ENCODE peak calls at places on chromosomes 5 and 9, in six cellular contexts. K is endothelial cell of umbilical vein, S is A549, V is HepG2, R is K562, Y is GM12878. N is an unnamed sample.

GRCh38 chr5:92401492-92401891 is 1018.4 kb upstream of the ARRDC3 start:
- DNase-seq in S (peak; percentile 14), R (no peak), Y (no peak), V (no peak), K (peak; percentile 8), N (peak; percentile 1)

GRCh38 chr9:94900222-94901018 is 173.9 kb downstream of the AOPEP start:
- DNase-seq in Y (no peak), K (peak; percentile 73), R (no peak), V (no peak), S (peak; percentile 83), N (no peak)

GRCh38 chr9:109868222-109868621 is 88.2 kb downstream of the PALM2AKAP2 start:
- DNase-seq in V (no peak), S (no peak), Y (no peak), K (no peak), R (no peak), N (no peak)

GRCh38 chr5:41517909-41518308 is 7.5 kb upstream of the PLCXD3 start:
- DNase-seq in R (no peak), V (no peak), K (no peak), S (no peak), Y (no peak), N (peak; percentile 14)

GRCh38 chr5:109177782-109178181 is 232.0 kb downstream of the PJA2 start:
- DNase-seq in R (no peak), V (no peak), K (no peak), Y (no peak), S (no peak), N (no peak)

GRCh38 chr9:108816037-108816436 is 39.7 kb downstream of the ACTL7B start:
- DNase-seq in V (peak; percentile 60), R (no peak), S (no peak), K (peak; percentile 52), Y (no peak), N (peak; percentile 78)

GRCh38 chr9:112887377-112887776 is 3.3 kb downstream of the SLC46A2 start:
- DNase-seq in S (peak; percentile 18), K (no peak), V (peak; percentile 12), Y (no peak), R (peak; percentile 24), N (peak; percentile 88)

GRCh38 chr5:50663636-50664035 is 2.8 kb upstream of the PARP8 start:
- DNase-seq in V (no peak), R (no peak), S (no peak), Y (no peak), K (no peak), N (peak; percentile 63)

GRCh38 chr5:117740268-117740667 is 1165.6 kb upstream of the SEMA6A start:
- DNase-seq in Y (no peak), R (no peak), S (no peak), K (no peak), V (no peak), N (no peak)

GRCh38 chr5:146426853-146427618 is 20.1 kb upstream of the TCERG1 start:
- DNase-seq in Y (no peak), V (peak; percentile 39), R (peak; percentile 34), K (peak; percentile 44), S (peak; percentile 34), N (peak; percentile 58)

GRCh38 chr9:136103651-136104487 is 8.8 kb upstream of the NACC2 start:
- DNase-seq in Y (no peak), K (no peak), S (no peak), V (no peak), R (no peak), N (no peak)

GRCh38 chr9:19634881-19635280 is 154.0 kb downstream of the SLC24A2 start:
- DNase-seq in K (no peak), R (no peak), Y (no peak), V (no peak), S (no peak), N (no peak)

GRCh38 chr9:129553277-129553676 is 67.6 kb downstream of the C9orf50 start:
- DNase-seq in Y (no peak), K (no peak), R (no peak), V (no peak), S (no peak), N (no peak)

GRCh38 chr9:94112716-94113465 is 28.6 kb downstream of the PTPDC1 start:
- DNase-seq in V (no peak), S (no peak), K (no peak), Y (no peak), R (no peak), N (no peak)

GRCh38 chr9:119838210-119838609 is 469.0 kb upstream of the BRINP1 start:
- DNase-seq in Y (no peak), V (no peak), K (no peak), S (no peak), R (no peak), N (no peak)

GRCh38 chr5:135508496-135509005 is 27.2 kb downstream of the NEUROG1 start:
- DNase-seq in Y (no peak), V (no peak), K (no peak), S (no peak), R (no peak), N (no peak)

GRCh38 chr5:177495243-177496060 is 2.0 kb downstream of the PDLIM7 start:
- DNase-seq in Y (no peak), S (peak; percentile 72), R (no peak), V (peak; percentile 62), K (peak; percentile 86), N (peak; percentile 70)

GRCh38 chr9:37739222-37739621 is 14.4 kb upstream of the TRMT10B start:
- DNase-seq in K (no peak), R (no peak), S (no peak), V (no peak), Y (no peak), N (no peak)

GRCh38 chr5:168843998-168844374 is 264.8 kb upstream of the PANK3 start:
- DNase-seq in Y (no peak), K (no peak), V (no peak), R (no peak), S (no peak), N (no peak)

GRCh38 chr5:96714450-96714849 is 52.3 kb downstream of the CAST start:
- DNase-seq in R (no peak), S (no peak), K (no peak), Y (no peak), V (no peak), N (no peak)

GRCh38 chr5:133913413-133914155 is 54.8 kb downstream of the C5orf15 start:
- DNase-seq in R (no peak), S (no peak), Y (no peak), K (no peak), V (no peak), N (no peak)

GRCh38 chr5:135203019-135203418 is 169.0 kb upstream of the PITX1 start:
- DNase-seq in R (no peak), V (no peak), K (no peak), S (no peak), Y (no peak), N (no peak)

GRCh38 chr5:89556215-89557009 is 673.4 kb upstream of the MEF2C start:
- DNase-seq in S (peak; percentile 33), R (no peak), K (peak; percentile 51), Y (no peak), V (no peak), N (peak; percentile 4)

GRCh38 chr5:1901983-1902382 is 19.3 kb upstream of the IRX4 start:
- DNase-seq in V (no peak), S (no peak), R (no peak), K (no peak), Y (no peak), N (no peak)
- TF ChIP-seq MYC in V (no peak), S (no peak), R (no peak), K (no peak), Y (no peak), N (no peak)

GRCh38 chr9:79134654-79135053 is 437.1 kb upstream of the TLE4 start:
- DNase-seq in K (peak; percentile 50), R (no peak), S (peak; percentile 23), V (no peak), Y (no peak), N (peak; percentile 22)
- TF ChIP-seq CTCF in K (peak; percentile 45), R (no peak), S (no peak), V (no peak), Y (no peak), N (peak; percentile 11)

GRCh38 chr5:126543660-126544059 is 51.4 kb downstream of the ALDH7A1 start:
- DNase-seq in K (no peak), V (peak; percentile 75), Y (no peak), S (no peak), R (no peak), N (no peak)

GRCh38 chr5:126540631-126541030 is 54.4 kb downstream of the ALDH7A1 start:
- DNase-seq in Y (no peak), K (no peak), S (no peak), R (no peak), V (no peak), N (no peak)

GRCh38 chr5:126542441-126542840 is 52.6 kb downstream of the ALDH7A1 start:
- DNase-seq in V (no peak), S (no peak), Y (no peak), K (no peak), R (no peak), N (no peak)

GRCh38 chr5:126543009-126543408 is 52.0 kb downstream of the ALDH7A1 start:
- DNase-seq in Y (no peak), K (no peak), V (no peak), S (no peak), R (no peak), N (no peak)

DNA sequence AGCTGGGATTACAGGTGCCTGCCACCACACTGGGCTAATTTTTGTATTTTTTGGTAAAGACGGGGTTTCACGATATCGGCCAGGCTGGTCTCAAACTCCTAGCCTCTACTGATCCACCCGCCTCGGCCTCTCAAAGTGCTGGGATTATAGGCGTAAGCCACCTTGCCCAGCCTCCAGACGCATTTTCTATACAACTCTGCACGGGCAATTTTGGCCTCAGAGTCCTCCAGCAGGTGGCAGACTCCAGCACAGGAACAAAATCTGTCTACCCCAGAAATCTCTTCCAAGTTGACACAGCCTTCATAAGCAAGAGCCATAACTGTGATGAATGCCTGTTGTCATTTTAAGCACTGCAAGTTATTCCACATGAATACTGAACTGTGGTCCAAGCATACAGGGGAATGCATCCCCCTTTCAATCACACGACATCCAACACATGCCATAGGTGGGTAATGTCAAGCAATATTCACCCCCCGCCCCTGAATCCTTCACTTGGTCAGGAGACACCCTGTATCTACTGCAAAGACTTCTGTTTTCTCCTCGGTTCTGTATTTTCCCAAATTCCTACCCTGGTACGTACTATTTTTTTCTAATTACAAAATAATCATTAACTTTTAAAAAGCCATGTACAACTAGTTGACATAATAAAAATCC is 50.8 kb downstream of the ALDH7A1 start:
- DNase-seq in R (peak; percentile 37), K (peak; percentile 53), S (peak; percentile 58), V (peak; percentile 58), Y (no peak), N (peak; percentile 60)
- TF ChIP-seq MYC in R (no peak), K (no peak), S (no peak), V (no peak), Y (no peak), N (no peak)

GRCh38 chr5:129698661-129699060 is 49.2 kb upstream of the MINAR2 start:
- DNase-seq in S (no peak), K (no peak), R (no peak), V (no peak), Y (no peak), N (no peak)
- TF ChIP-seq CTCF in S (no peak), K (no peak), R (no peak), V (no peak), Y (no peak), N (no peak)

N was measured in NB4.